ENCODE peak calls at places on chromosomes 5 and 9, in ten cellular contexts. One of them, this sample, is unnamed. For H3K4me1 and H3K79me2, the result is how much of the 10 kb centered on the place peaks cover.

GRCh38 chr5:13985736-13986418 is 41.4 kb upstream of the DNAH5 start:
- DNase-seq in fibroblast of lung: peak
- DNase-seq in HCT116: peak
- DNase-seq in keratinocyte: peak
- DNase-seq in GM23338: no peak
- DNase-seq in endothelial cell of umbilical vein: peak
- DNase-seq in trophoblast cell: no peak
- DNase-seq in GM23248: peak
- DNase-seq in hepatocyte: no peak
- DNase-seq in MM.1S: no peak
- DNase-seq in this sample: peak

GRCh38 chr9:33295571-33295970 is 5.3 kb downstream of the NFX1 start:
- DNase-seq in endothelial cell of umbilical vein: no peak
- DNase-seq in MM.1S: no peak
- DNase-seq in trophoblast cell: no peak
- DNase-seq in GM23338: no peak
- DNase-seq in fibroblast of lung: no peak
- DNase-seq in hepatocyte: no peak
- DNase-seq in HCT116: no peak
- DNase-seq in GM23248: no peak
- DNase-seq in keratinocyte: no peak
- DNase-seq in this sample: no peak

GRCh38 chr5:58466939-58467338 is 7.1 kb upstream of the PLK2 start:
- DNase-seq in MM.1S: peak
- DNase-seq in GM23248: peak
- DNase-seq in keratinocyte: no peak
- DNase-seq in endothelial cell of umbilical vein: peak
- DNase-seq in hepatocyte: peak
- DNase-seq in HCT116: no peak
- DNase-seq in fibroblast of lung: peak
- DNase-seq in trophoblast cell: no peak
- DNase-seq in GM23338: peak
- DNase-seq in this sample: no peak

GRCh38 chr5:135331612-135332011 is 67.4 kb downstream of the MACROH2A1 start:
- DNase-seq in GM23338: no peak
- DNase-seq in endothelial cell of umbilical vein: no peak
- DNase-seq in HCT116: no peak
- DNase-seq in MM.1S: no peak
- DNase-seq in keratinocyte: no peak
- DNase-seq in trophoblast cell: no peak
- DNase-seq in hepatocyte: no peak
- DNase-seq in fibroblast of lung: no peak
- DNase-seq in GM23248: no peak
- DNase-seq in this sample: no peak

GRCh38 chr9:73079326-73079725 is 72.3 kb upstream of the ANXA1 start:
- DNase-seq in HCT116: peak
- DNase-seq in GM23338: peak
- DNase-seq in keratinocyte: no peak
- DNase-seq in GM23248: no peak
- DNase-seq in MM.1S: peak
- DNase-seq in trophoblast cell: no peak
- DNase-seq in fibroblast of lung: peak
- DNase-seq in endothelial cell of umbilical vein: no peak
- DNase-seq in hepatocyte: no peak
- DNase-seq in this sample: peak

GRCh38 chr5:151721087-151721646 is 34.5 kb upstream of the SPARC start:
- DNase-seq in MM.1S: peak
- DNase-seq in trophoblast cell: no peak
- DNase-seq in HCT116: no peak
- DNase-seq in GM23248: no peak
- DNase-seq in endothelial cell of umbilical vein: no peak
- DNase-seq in GM23338: no peak
- DNase-seq in keratinocyte: no peak
- DNase-seq in hepatocyte: no peak
- DNase-seq in fibroblast of lung: peak
- DNase-seq in this sample: no peak

GRCh38 chr5:157528036-157528632 is 47.4 kb downstream of the ADAM19 start:
- DNase-seq in hepatocyte: peak
- DNase-seq in endothelial cell of umbilical vein: peak
- DNase-seq in MM.1S: no peak
- DNase-seq in HCT116: no peak
- DNase-seq in trophoblast cell: no peak
- DNase-seq in GM23338: peak
- DNase-seq in GM23248: no peak
- DNase-seq in keratinocyte: no peak
- DNase-seq in fibroblast of lung: peak
- DNase-seq in this sample: no peak

GRCh38 chr9:129235931-129236331 is 57.9 kb upstream of the IER5L start:
- DNase-seq in GM23338: no peak
- DNase-seq in trophoblast cell: no peak
- DNase-seq in GM23248: no peak
- DNase-seq in hepatocyte: no peak
- DNase-seq in endothelial cell of umbilical vein: no peak
- DNase-seq in HCT116: no peak
- DNase-seq in MM.1S: peak
- DNase-seq in fibroblast of lung: no peak
- DNase-seq in keratinocyte: no peak
- DNase-seq in this sample: no peak

DNA sequence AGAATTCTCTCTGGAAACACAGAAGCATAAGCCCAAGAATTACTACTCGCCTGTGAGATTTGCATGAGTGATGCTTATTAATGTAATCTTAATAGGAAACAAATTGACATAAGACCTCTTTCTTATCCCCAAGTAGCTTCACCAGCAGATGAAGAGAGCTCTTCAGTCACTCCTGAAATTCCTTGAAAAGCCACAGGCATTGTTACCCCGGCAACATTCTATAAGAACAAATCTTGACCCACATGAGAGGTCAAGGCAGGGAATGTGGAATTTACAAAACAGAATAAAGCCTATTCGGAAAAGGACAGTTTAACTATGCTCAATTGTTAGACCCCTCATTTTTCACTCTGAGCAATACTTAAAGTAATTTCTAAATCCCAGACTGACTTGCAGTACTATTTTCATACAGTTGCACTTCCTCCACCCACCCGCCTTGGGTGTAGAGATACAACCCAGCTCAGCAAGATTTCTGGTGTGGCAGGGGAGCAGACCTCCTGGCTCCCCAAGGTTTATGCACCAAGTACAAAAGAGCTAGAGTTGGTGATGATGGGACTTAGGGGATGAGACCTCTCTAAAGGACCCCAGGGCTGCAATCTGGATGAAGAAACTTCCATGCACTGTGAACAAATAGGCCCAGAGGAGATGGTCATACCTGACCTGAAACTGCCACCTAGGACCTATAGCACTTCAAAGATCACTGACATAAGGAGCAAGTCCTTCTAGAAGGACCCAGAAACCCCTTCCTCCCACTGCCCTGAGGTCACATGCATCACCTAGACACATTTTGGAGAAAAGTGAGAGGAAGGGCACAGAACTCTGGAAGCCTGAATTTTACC is 242.1 kb downstream of the ZNF608 start:
- DNase-seq in GM23338: no peak
- DNase-seq in trophoblast cell: peak
- DNase-seq in HCT116: no peak
- DNase-seq in hepatocyte: no peak
- DNase-seq in endothelial cell of umbilical vein: no peak
- DNase-seq in fibroblast of lung: peak
- DNase-seq in keratinocyte: no peak
- DNase-seq in GM23248: no peak
- DNase-seq in MM.1S: no peak
- DNase-seq in this sample: no peak
- H3K4me3 ChIP-seq in GM23338: no peak
- H3K4me3 ChIP-seq in trophoblast cell: no peak
- H3K4me3 ChIP-seq in HCT116: no peak
- H3K4me3 ChIP-seq in hepatocyte: no peak
- H3K4me3 ChIP-seq in endothelial cell of umbilical vein: no peak
- H3K4me3 ChIP-seq in fibroblast of lung: no peak
- H3K4me3 ChIP-seq in keratinocyte: no peak
- H3K4me3 ChIP-seq in GM23248: no peak
- H3K4me3 ChIP-seq in MM.1S: no peak
- H3K4me3 ChIP-seq in this sample: no peak

GRCh38 chr9:75087279-75087823 is 604 bp downstream of the NMRK1 start:
- DNase-seq in HCT116: no peak
- DNase-seq in fibroblast of lung: peak
- DNase-seq in GM23248: peak
- DNase-seq in GM23338: peak
- DNase-seq in MM.1S: peak
- DNase-seq in hepatocyte: peak
- DNase-seq in endothelial cell of umbilical vein: peak
- DNase-seq in keratinocyte: no peak
- DNase-seq in trophoblast cell: peak
- DNase-seq in this sample: peak

GRCh38 chr9:75089369-75089766 is 1.1 kb downstream of the OSTF1 start:
- DNase-seq in hepatocyte: no peak
- DNase-seq in keratinocyte: no peak
- DNase-seq in GM23338: no peak
- DNase-seq in fibroblast of lung: no peak
- DNase-seq in HCT116: no peak
- DNase-seq in trophoblast cell: no peak
- DNase-seq in GM23248: no peak
- DNase-seq in MM.1S: no peak
- DNase-seq in endothelial cell of umbilical vein: no peak
- DNase-seq in this sample: no peak

GRCh38 chr9:75087824-75088645 is at the start of the genes NMRK1 and OSTF1:
- DNase-seq in trophoblast cell: peak
- DNase-seq in GM23338: peak
- DNase-seq in hepatocyte: peak
- DNase-seq in MM.1S: peak
- DNase-seq in GM23248: peak
- DNase-seq in fibroblast of lung: peak
- DNase-seq in endothelial cell of umbilical vein: peak
- DNase-seq in HCT116: peak
- DNase-seq in keratinocyte: no peak
- DNase-seq in this sample: peak

GRCh38 chr9:75088646-75089368 is 493 bp downstream of the OSTF1 start:
- DNase-seq in trophoblast cell: peak
- DNase-seq in hepatocyte: peak
- DNase-seq in keratinocyte: no peak
- DNase-seq in fibroblast of lung: peak
- DNase-seq in GM23338: peak
- DNase-seq in GM23248: peak
- DNase-seq in HCT116: no peak
- DNase-seq in endothelial cell of umbilical vein: peak
- DNase-seq in MM.1S: peak
- DNase-seq in this sample: no peak

DNA sequence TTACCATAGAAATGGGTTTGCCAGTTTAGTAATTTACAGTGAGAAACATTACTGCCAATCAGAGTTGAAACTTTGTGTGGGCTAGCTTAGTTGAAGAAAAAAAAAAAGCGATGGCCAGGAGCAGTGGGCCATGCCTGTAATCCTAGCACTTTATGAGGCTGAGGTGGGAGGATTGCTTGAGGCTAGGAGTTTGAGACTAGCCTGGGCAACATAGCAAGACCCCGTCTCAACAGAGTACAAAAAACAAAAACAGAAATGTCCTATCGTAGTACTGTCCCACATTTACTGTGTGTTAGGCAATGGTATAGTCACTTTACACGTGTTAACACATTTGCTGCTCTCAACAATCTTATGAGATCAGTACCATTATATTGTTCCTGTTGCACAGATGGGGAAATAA is 2.3 kb downstream of the OSTF1 start:
- DNase-seq in endothelial cell of umbilical vein: no peak
- DNase-seq in trophoblast cell: no peak
- DNase-seq in fibroblast of lung: no peak
- DNase-seq in MM.1S: no peak
- DNase-seq in hepatocyte: no peak
- DNase-seq in HCT116: no peak
- DNase-seq in GM23248: no peak
- DNase-seq in GM23338: no peak
- DNase-seq in keratinocyte: no peak
- DNase-seq in this sample: no peak
- H3K4me1 ChIP-seq in endothelial cell of umbilical vein: under half
- H3K4me1 ChIP-seq in trophoblast cell: under half
- H3K4me1 ChIP-seq in fibroblast of lung: under half
- H3K4me1 ChIP-seq in MM.1S: under half
- H3K4me1 ChIP-seq in hepatocyte: under half
- H3K4me1 ChIP-seq in HCT116: under half
- H3K4me1 ChIP-seq in GM23248: under half
- H3K4me1 ChIP-seq in GM23338: under half
- H3K4me1 ChIP-seq in keratinocyte: under half
- H3K4me1 ChIP-seq in this sample: under half

GRCh38 chr5:79241535-79241979 is 5.6 kb downstream of the JMY start:
- DNase-seq in trophoblast cell: no peak
- DNase-seq in MM.1S: no peak
- DNase-seq in GM23338: no peak
- DNase-seq in GM23248: no peak
- DNase-seq in endothelial cell of umbilical vein: no peak
- DNase-seq in fibroblast of lung: no peak
- DNase-seq in hepatocyte: no peak
- DNase-seq in keratinocyte: no peak
- DNase-seq in HCT116: no peak
- DNase-seq in this sample: no peak

GRCh38 chr5:79242242-79243039 is 6.5 kb downstream of the JMY start:
- DNase-seq in keratinocyte: no peak
- DNase-seq in GM23248: no peak
- DNase-seq in fibroblast of lung: no peak
- DNase-seq in trophoblast cell: no peak
- DNase-seq in HCT116: no peak
- DNase-seq in hepatocyte: no peak
- DNase-seq in GM23338: no peak
- DNase-seq in MM.1S: no peak
- DNase-seq in endothelial cell of umbilical vein: no peak
- DNase-seq in this sample: no peak

GRCh38 chr5:79237735-79238560 is 2.0 kb downstream of the JMY start:
- DNase-seq in trophoblast cell: no peak
- DNase-seq in fibroblast of lung: no peak
- DNase-seq in hepatocyte: no peak
- DNase-seq in GM23248: peak
- DNase-seq in HCT116: no peak
- DNase-seq in GM23338: no peak
- DNase-seq in endothelial cell of umbilical vein: no peak
- DNase-seq in MM.1S: no peak
- DNase-seq in keratinocyte: no peak
- DNase-seq in this sample: no peak

GRCh38 chr5:79240561-79240960 is 4.6 kb downstream of the JMY start:
- DNase-seq in GM23338: no peak
- DNase-seq in fibroblast of lung: no peak
- DNase-seq in hepatocyte: no peak
- DNase-seq in HCT116: no peak
- DNase-seq in keratinocyte: no peak
- DNase-seq in GM23248: no peak
- DNase-seq in trophoblast cell: no peak
- DNase-seq in endothelial cell of umbilical vein: no peak
- DNase-seq in MM.1S: no peak
- DNase-seq in this sample: no peak

GRCh38 chr5:79243224-79243623 is 7.3 kb downstream of the JMY start:
- DNase-seq in hepatocyte: no peak
- DNase-seq in HCT116: no peak
- DNase-seq in trophoblast cell: no peak
- DNase-seq in keratinocyte: no peak
- DNase-seq in endothelial cell of umbilical vein: no peak
- DNase-seq in fibroblast of lung: no peak
- DNase-seq in GM23248: no peak
- DNase-seq in MM.1S: no peak
- DNase-seq in GM23338: no peak
- DNase-seq in this sample: no peak
- H3K79me2 ChIP-seq in hepatocyte: half or more
- H3K79me2 ChIP-seq in HCT116: half or more
- H3K79me2 ChIP-seq in trophoblast cell: under half
- H3K79me2 ChIP-seq in keratinocyte: under half
- H3K79me2 ChIP-seq in endothelial cell of umbilical vein: under half
- H3K79me2 ChIP-seq in fibroblast of lung: under half
- H3K79me2 ChIP-seq in GM23248: half or more
- H3K79me2 ChIP-seq in MM.1S: half or more
- H3K79me2 ChIP-seq in GM23338: half or more
- H3K79me2 ChIP-seq in this sample: half or more

DNA sequence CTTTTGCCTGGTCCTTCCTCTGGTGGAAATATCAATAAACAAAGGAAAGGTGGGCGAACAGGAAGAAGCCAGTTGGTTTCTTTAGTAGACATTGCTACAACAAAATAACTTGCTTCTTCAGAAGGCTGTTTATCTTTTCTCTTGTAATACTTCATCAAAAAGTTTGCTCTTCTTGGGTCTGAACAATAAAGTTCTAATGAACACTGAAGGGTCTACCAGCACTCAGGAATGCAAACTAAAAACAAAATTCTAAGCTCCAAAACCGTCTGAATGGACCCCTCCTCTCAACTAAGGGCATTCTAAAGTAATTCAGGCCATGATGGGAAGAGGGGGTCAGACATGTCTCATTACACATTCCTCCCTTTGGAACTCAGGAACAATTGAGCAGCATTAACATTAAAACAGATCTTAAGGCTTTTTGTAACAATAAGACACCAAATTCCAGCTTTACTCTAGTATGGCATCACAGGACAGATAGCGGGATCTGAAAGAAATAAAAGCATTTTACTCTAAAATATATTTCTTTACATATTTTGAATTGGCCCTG is 2.3 kb downstream of the TBCA start:
- DNase-seq in fibroblast of lung: no peak
- DNase-seq in GM23338: peak
- DNase-seq in trophoblast cell: no peak
- DNase-seq in keratinocyte: no peak
- DNase-seq in MM.1S: no peak
- DNase-seq in GM23248: peak
- DNase-seq in HCT116: no peak
- DNase-seq in endothelial cell of umbilical vein: no peak
- DNase-seq in hepatocyte: no peak
- DNase-seq in this sample: no peak
- H3K4me3 ChIP-seq in fibroblast of lung: peak
- H3K4me3 ChIP-seq in GM23338: peak
- H3K4me3 ChIP-seq in trophoblast cell: no peak
- H3K4me3 ChIP-seq in keratinocyte: no peak
- H3K4me3 ChIP-seq in MM.1S: no peak
- H3K4me3 ChIP-seq in GM23248: peak
- H3K4me3 ChIP-seq in HCT116: no peak
- H3K4me3 ChIP-seq in endothelial cell of umbilical vein: no peak
- H3K4me3 ChIP-seq in hepatocyte: peak
- H3K4me3 ChIP-seq in this sample: peak